ENCODE peak calls at places on chromosomes 4 and X, in six cellular contexts. P is skeletal muscle cell, G is nucleus accumbens, X is small intestine, E is smooth muscle cell of the brain vasculature, D is OCI-LY7. F is an unnamed sample.

GRCh38 chr4:70589785-70590184 is 2.3 kb upstream of the AMBN start:
- DNase-seq in P (no peak), G (no peak), X (no peak), E (no peak), D (peak; percentile 44), F (no peak)

GRCh38 chrX:150269613-150270254 is 93.4 kb upstream of the MAMLD1 start:
- DNase-seq in P (no peak), G (no peak), X (peak; percentile 74), E (no peak), D (no peak), F (no peak)

GRCh38 chr4:133775881-133776280 is 425.7 kb downstream of the PABPC4L start:
- DNase-seq in P (peak; percentile 2), G (no peak), X (no peak), E (no peak), D (no peak), F (no peak)

GRCh38 chrX:114365045-114365834 is 218.6 kb upstream of the HTR2C start:
- DNase-seq in P (no peak), G (no peak), X (peak; percentile 19), E (no peak), D (no peak), F (no peak)

GRCh38 chr4:154310578-154310977 is 181.0 kb downstream of the DCHS2 start:
- DNase-seq in P (no peak), G (no peak), X (no peak), E (no peak), D (no peak), F (no peak)

GRCh38 chrX:47148946-47149345 is 3.9 kb downstream of the RBM10 start:
- DNase-seq in P (no peak), G (no peak), X (no peak), E (no peak), D (no peak), F (no peak)

GRCh38 chr4:123516576-123516975 is 120.0 kb downstream of the SPRY1 start:
- DNase-seq in P (no peak), G (no peak), X (no peak), E (no peak), D (no peak), F (no peak)

GRCh38 chr4:1408418-1408817 is 2.2 kb upstream of the NKX1-1 start:
- DNase-seq in P (no peak), G (no peak), X (no peak), E (no peak), D (no peak), F (no peak)

GRCh38 chr4:57110635-57111546 is 706 bp upstream of the IGFBP7 start:
- DNase-seq in P (peak; percentile 57), G (no peak), X (peak; percentile 36), E (peak; percentile 69), D (no peak), F (no peak)

GRCh38 chrX:136457303-136457917 is 30.3 kb upstream of the BRS3 start:
- DNase-seq in P (no peak), G (no peak), X (no peak), E (no peak), D (no peak), F (no peak)

GRCh38 chrX:131763674-131764073 is 219.8 kb downstream of the OR13H1 start:
- DNase-seq in P (no peak), G (peak; percentile 49), X (no peak), E (no peak), D (peak; percentile 1), F (no peak)